ENCODE peak calls at places on chromosomes 11 and 22, in eight cellular contexts. F, W, E, D, P, H, C and Y are unnamed samples. For H3K4me1, the result is how much of the 10 kb centered on the place peaks cover.

GRCh38 chr11:306645-307371 is 808 bp upstream of the IFITM2 start:
- DNase-seq in P (no peak), F (no peak), E (no peak), W (no peak), C (no peak), D (no peak), H (no peak), Y (no peak)

GRCh38 chr11:127862406-127862805 is 725.0 kb downstream of the ETS1 start:
- DNase-seq in E (peak), H (no peak), W (no peak), C (peak), P (peak), F (no peak), D (no peak), Y (no peak)

GRCh38 chr11:64916040-64916847 is 765 bp downstream of the ATG2A start:
- DNase-seq in C (peak), P (peak), D (peak), F (peak), H (peak), W (peak), E (peak), Y (no peak)

GRCh38 chr11:117830072-117830471 is 5.5 kb upstream of the FXYD2 start:
- DNase-seq in E (no peak), W (no peak), H (no peak), F (no peak), D (no peak), P (no peak), C (no peak), Y (no peak)

GRCh38 chr11:64447717-64448598 is 89.0 kb downstream of the RPS6KA4 start:
- DNase-seq in E (peak), D (peak), W (no peak), P (peak), H (peak), F (peak), C (peak), Y (no peak)

GRCh38 chr11:117223741-117224685 is 7.9 kb downstream of the PCSK7 start:
- DNase-seq in F (no peak), W (no peak), D (no peak), C (no peak), E (no peak), P (no peak), H (no peak), Y (no peak)

GRCh38 chr22:28414017-28414416 is 265.6 kb downstream of the TTC28 start:
- DNase-seq in E (no peak), D (no peak), C (no peak), W (no peak), H (no peak), P (peak), F (no peak), Y (no peak)

GRCh38 chr11:116471608-116472007 is 301.2 kb downstream of the BUD13 start:
- DNase-seq in H (peak), E (no peak), C (no peak), F (no peak), P (peak), W (no peak), D (no peak), Y (peak)

GRCh38 chr11:91527380-91528030 is 697.1 kb upstream of the FAT3 start:
- DNase-seq in P (no peak), E (no peak), H (no peak), D (no peak), F (no peak), W (no peak), C (peak), Y (no peak)

GRCh38 chr22:17235149-17235655 is 16.0 kb upstream of the ADA2 start:
- DNase-seq in F (no peak), H (no peak), D (no peak), E (no peak), P (no peak), C (peak), W (no peak), Y (no peak)

GRCh38 chr22:49188591-49188990 is 639.1 kb downstream of the BRD1 start:
- DNase-seq in W (no peak), C (no peak), E (no peak), P (no peak), H (no peak), D (no peak), F (no peak), Y (no peak)

GRCh38 chr11:9527481-9528140 is 45.9 kb upstream of the WEE1 start:
- DNase-seq in H (no peak), E (peak), F (no peak), C (no peak), W (no peak), D (no peak), P (peak), Y (peak)

GRCh38 chr11:122721201-122721963 is 65.9 kb downstream of the UBASH3B start:
- DNase-seq in E (no peak), D (no peak), C (no peak), W (no peak), H (no peak), P (peak), F (no peak), Y (no peak)
- H3K4me1 ChIP-seq in E (under half), D (half or more), C (under half), W (under half), H (under half), P (under half), F (under half), Y (under half)

DNA sequence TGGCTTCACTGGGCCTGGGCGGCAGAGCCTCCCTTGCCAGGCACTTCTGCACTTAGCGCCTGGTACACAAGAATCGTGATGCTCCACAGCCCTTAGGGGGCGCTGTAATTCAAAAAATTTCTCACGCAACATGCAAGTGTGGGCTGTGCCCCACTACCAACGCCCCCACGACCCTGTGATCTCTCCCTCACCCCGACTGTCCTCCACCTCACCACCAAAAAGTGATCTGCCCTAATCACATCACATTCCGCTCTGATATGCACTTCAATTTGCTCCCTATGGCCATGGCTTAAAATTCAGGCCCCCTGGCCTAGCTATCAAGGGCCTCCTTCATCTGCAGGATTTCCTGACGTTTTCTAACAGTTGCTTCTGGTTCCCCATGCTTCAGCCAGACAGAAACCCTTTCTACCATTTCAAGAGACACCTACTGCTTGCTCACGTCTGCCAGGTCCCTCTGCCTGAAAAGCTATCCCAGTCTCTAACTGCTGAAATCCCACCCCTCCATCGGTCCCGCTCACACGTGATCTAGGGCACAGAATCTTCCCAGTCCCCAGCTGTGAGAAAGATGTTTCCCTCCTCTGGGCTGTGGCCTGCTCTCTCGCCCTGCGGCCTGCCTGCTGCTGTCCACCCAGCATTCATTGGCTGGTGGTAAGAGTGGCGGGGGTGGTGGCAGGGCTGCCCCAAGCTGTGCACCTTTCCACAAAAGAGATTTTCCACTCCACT is 27.9 kb upstream of the LRRC32 start:
- DNase-seq in F (no peak), E (peak), C (peak), D (peak), W (no peak), H (no peak), P (peak), Y (peak)
- TF ChIP-seq EZH2phosphoT487 in F (no peak), E (no peak), C (no peak), D (no peak), W (no peak), H (no peak), P (no peak), Y (no peak)

DNA sequence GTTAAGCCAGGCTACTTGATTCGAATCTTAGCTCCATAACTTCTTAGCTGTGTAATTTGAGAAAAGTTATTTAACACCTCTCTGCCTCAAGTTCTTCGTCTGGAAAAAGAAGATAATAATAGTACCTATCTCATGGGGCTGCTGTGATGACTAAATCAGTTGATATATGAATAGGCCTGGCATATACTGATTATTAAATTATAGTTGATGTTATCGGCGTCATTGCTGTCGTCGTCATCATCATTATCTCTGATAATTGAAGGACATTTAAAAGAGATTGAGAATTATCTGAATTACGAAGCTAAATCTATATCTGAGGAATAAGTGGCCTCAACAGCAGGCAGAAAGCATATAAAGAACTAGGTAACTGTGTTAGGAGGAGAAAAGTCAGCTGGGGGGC is 145.0 kb downstream of the APOL5 start:
- DNase-seq in P (no peak), E (no peak), D (no peak), H (no peak), C (no peak), W (no peak), F (no peak), Y (no peak)
- H3K4me1 ChIP-seq in P (under half), E (under half), D (half or more), H (under half), C (under half), W (half or more), F (under half), Y (under half)

GRCh38 chr11:115304774-115305472 is 199.3 kb downstream of the CADM1 start:
- DNase-seq in D (no peak), C (no peak), W (no peak), E (peak), P (no peak), H (no peak), F (peak), Y (no peak)
- TF ChIP-seq EZH2phosphoT487 in D (no peak), C (no peak), W (no peak), E (no peak), P (no peak), H (no peak), F (no peak), Y (no peak)

GRCh38 chr11:123193742-123194141 is 1.3 kb downstream of the CLMP start:
- DNase-seq in E (no peak), D (no peak), W (no peak), H (no peak), C (no peak), F (peak), P (peak), Y (no peak)
- H3K4me1 ChIP-seq in E (half or more), D (under half), W (under half), H (under half), C (half or more), F (under half), P (half or more), Y (under half)

DNA sequence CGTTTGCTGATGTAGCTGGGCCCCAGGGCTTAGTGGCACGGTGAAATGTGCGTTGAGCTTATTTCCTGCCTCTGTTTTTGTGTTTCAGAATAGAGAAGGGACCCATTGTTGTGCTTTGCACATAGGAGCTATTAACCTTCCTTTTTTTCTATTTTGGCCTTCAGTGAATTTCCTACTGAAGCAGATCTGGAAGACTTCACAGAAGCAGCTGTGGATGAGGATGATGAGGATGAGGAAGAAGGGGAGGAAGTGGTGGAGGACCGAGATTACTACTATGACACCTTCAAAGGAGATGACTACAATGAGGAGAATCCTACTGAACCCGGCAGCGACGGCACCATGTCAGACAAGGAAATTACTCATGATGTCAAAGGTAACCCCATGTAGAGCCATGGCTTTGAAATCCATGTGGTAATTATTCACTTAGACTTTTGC is 37.4 kb upstream of the ST14 start:
- DNase-seq in W (no peak), H (no peak), F (no peak), P (no peak), C (no peak), D (peak), E (peak), Y (peak)
- TF ChIP-seq EZH2phosphoT487 in W (no peak), H (no peak), F (no peak), P (no peak), C (no peak), D (no peak), E (no peak), Y (no peak)

GRCh38 chr11:114065094-114065493 is 5.6 kb downstream of the ZBTB16 start:
- DNase-seq in P (no peak), D (no peak), C (no peak), F (no peak), H (no peak), W (no peak), E (no peak), Y (no peak)
- H3K4me1 ChIP-seq in P (under half), D (under half), C (under half), F (under half), H (under half), W (under half), E (under half), Y (under half)

GRCh38 chr11:100152751-100153150 is 534.3 kb upstream of the ARHGAP42 start:
- DNase-seq in F (no peak), C (no peak), W (no peak), H (no peak), P (no peak), D (no peak), E (peak), Y (no peak)
- TF ChIP-seq EZH2phosphoT487 in F (no peak), C (no peak), W (no peak), H (no peak), P (no peak), D (no peak), E (no peak), Y (no peak)